ENCODE peak calls at places on chromosomes 13 and 19, in eight cellular contexts. C is HepG2, H is IMR-90, Y is A549, A is SK-N-SH, B is K562, N is GM12878, L is H1. D is an unnamed sample.

GRCh38 chr13:112844879-112845278 is 124.1 kb upstream of the MCF2L start:
- DNase-seq in A (no peak), C (no peak), Y (no peak), N (no peak), B (no peak), H (no peak), L (no peak), D (no peak)

GRCh38 chr19:47284324-47284899 is 9.7 kb downstream of the INAFM1 start:
- DNase-seq in H (peak; percentile 68), N (no peak), C (peak; percentile 53), L (no peak), B (peak; percentile 44), A (peak; percentile 56), Y (peak; percentile 50), D (no peak)

GRCh38 chr13:100620792-100621191 is 32.2 kb upstream of the GGACT start:
- DNase-seq in H (no peak), Y (no peak), L (no peak), N (no peak), C (no peak), A (no peak), B (no peak), D (no peak)

GRCh38 chr19:27971869-27972268 is 1241.1 kb downstream of the UQCRFS1 start:
- DNase-seq in Y (no peak), C (no peak), L (no peak), N (no peak), H (no peak), B (no peak), A (no peak), D (no peak)

GRCh38 chr19:46413262-46414031 is at the start of gene CCDC8:
- DNase-seq in A (no peak), H (peak; percentile 92), B (peak; percentile 94), N (no peak), L (peak; percentile 86), Y (no peak), C (no peak), D (no peak)

GRCh38 chr19:374183-374885 is 29.7 kb upstream of the MIER2 start:
- DNase-seq in A (no peak), B (peak; percentile 63), C (no peak), Y (no peak), H (no peak), L (no peak), N (no peak), D (no peak)

GRCh38 chr19:45331411-45331810 is 8.7 kb upstream of the CKM start:
- DNase-seq in N (no peak), C (peak; percentile 22), B (no peak), A (no peak), Y (no peak), H (no peak), L (no peak), D (no peak)

GRCh38 chr19:36215276-36216171 is 618 bp downstream of the ZNF146 start:
- DNase-seq in B (no peak), L (no peak), C (no peak), A (peak; percentile 36), N (no peak), Y (peak; percentile 57), H (peak; percentile 62), D (no peak)

GRCh38 chr13:74133657-74134201 is 475 bp downstream of the KLF12 start:
- DNase-seq in A (peak; percentile 85), L (peak; percentile 65), Y (peak; percentile 17), H (peak; percentile 95), B (peak; percentile 7), C (peak; percentile 35), N (peak; percentile 64), D (peak; percentile 29)

GRCh38 chr13:74132768-74133656 is 1.2 kb downstream of the KLF12 start:
- DNase-seq in B (no peak), N (no peak), Y (no peak), L (no peak), C (no peak), H (peak; percentile 50), A (peak; percentile 48), D (no peak)

GRCh38 chr13:74134777-74135305 is 637 bp upstream of the KLF12 start:
- DNase-seq in Y (peak; percentile 31), A (peak; percentile 84), H (no peak), L (no peak), B (peak; percentile 11), C (no peak), N (no peak), D (no peak)

GRCh38 chr13:74135306-74136088 is 1.3 kb upstream of the KLF12 start:
- DNase-seq in L (no peak), N (peak; percentile 19), C (no peak), A (peak; percentile 92), H (peak; percentile 75), B (peak; percentile 58), Y (peak; percentile 33), D (no peak)

GRCh38 chr13:74134226-74134776 is at the start of gene KLF12:
- DNase-seq in Y (peak; percentile 49), A (peak; percentile 90), L (peak; percentile 67), H (peak; percentile 94), B (peak; percentile 53), N (peak; percentile 69), C (peak; percentile 59), D (peak; percentile 60)
- TF ChIP-seq RAD21 in Y (no peak), A (no peak), L (no peak), H (no peak), B (no peak), N (no peak), C (no peak), D (no peak)

GRCh38 chr19:39152066-39152465 is 26.5 kb downstream of the PAK4 start:
- DNase-seq in C (no peak), H (no peak), Y (no peak), A (no peak), L (no peak), N (no peak), B (no peak), D (no peak)

GRCh38 chr19:39155741-39156140 is 30.2 kb downstream of the PAK4 start:
- DNase-seq in L (no peak), C (no peak), A (no peak), H (no peak), B (no peak), N (no peak), Y (no peak), D (no peak)

GRCh38 chr19:39154626-39155100 is 29.1 kb downstream of the PAK4 start:
- DNase-seq in H (no peak), N (no peak), B (peak; percentile 76), A (peak; percentile 75), C (no peak), L (no peak), Y (peak; percentile 55), D (peak; percentile 38)

GRCh38 chr19:39155114-39155700 is 29.6 kb downstream of the PAK4 start:
- DNase-seq in A (no peak), H (no peak), N (no peak), L (no peak), C (no peak), B (no peak), Y (no peak), D (no peak)

GRCh38 chr19:39154084-39154625 is 28.6 kb downstream of the PAK4 start:
- DNase-seq in B (no peak), Y (no peak), H (no peak), C (no peak), A (no peak), L (no peak), N (no peak), D (no peak)
- H3K4me3 ChIP-seq in B (no peak overlapping the region), Y (no peak overlapping the region), H (no peak overlapping the region), C (no peak overlapping the region), A (no peak overlapping the region), L (no peak overlapping the region), N (no peak overlapping the region), D (peak overlapping the region; percentile 33)

DNA sequence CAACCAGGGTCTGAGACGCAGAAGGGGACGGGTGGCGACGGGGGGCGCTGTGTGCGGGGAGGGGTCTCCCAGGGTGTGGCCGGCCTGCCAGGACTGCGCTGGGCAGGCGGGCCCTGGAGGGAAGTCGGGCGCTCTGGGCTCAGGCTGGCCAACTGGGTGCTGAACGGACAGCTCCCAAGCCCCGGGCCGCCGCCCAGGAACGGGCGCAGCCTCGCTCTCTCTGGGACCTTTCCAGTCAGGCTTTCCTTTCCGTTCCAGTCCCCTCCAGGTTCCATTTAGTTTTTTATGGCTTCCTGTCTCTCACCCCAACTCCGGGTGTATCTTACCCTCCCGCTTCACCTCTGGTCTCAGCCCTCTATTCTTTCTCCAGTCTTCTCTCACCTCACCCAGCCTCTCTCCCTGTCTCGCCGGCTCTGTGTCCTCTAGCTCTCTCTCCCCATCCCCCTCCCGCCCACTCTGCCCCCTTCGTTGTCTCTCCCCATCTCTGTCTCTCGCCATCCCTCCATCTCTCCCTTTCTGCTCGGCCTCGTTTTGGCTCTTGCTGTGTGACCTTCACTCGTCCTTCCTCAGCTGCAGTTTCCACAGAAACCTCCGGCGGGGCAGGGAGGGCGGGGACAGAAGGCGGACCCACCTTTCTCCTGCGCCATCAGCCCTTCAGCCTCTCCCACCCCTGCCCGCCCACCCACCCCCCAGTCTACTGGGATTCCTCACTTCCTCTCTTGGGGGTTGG is 3.3 kb upstream of the ATP1A3 start:
- DNase-seq in N (no peak), A (peak; percentile 62), Y (peak; percentile 95), H (peak; percentile 22), C (no peak), L (no peak), B (peak; percentile 80), D (no peak)
- TF ChIP-seq RAD21 in N (no peak), A (no peak), Y (no peak), H (no peak), C (no peak), L (no peak), B (no peak), D (no peak)

GRCh38 chr19:3433805-3434540 is 46.4 kb downstream of the SMIM24 start:
- DNase-seq in C (no peak), A (no peak), B (no peak), N (no peak), L (no peak), Y (no peak), H (no peak), D (no peak)

GRCh38 chr19:3431760-3432397 is 48.4 kb downstream of the SMIM24 start:
- DNase-seq in L (no peak), H (no peak), C (no peak), Y (no peak), B (no peak), N (no peak), A (no peak), D (no peak)

GRCh38 chr19:3440082-3440481 is 40.2 kb downstream of the SMIM24 start:
- DNase-seq in Y (peak; percentile 63), L (no peak), C (peak; percentile 50), H (no peak), A (peak; percentile 67), B (peak; percentile 70), N (no peak), D (no peak)

GRCh38 chr19:3433313-3433712 is 47.0 kb downstream of the SMIM24 start:
- DNase-seq in H (no peak), C (no peak), A (no peak), N (no peak), Y (no peak), L (no peak), B (no peak), D (no peak)

DNA sequence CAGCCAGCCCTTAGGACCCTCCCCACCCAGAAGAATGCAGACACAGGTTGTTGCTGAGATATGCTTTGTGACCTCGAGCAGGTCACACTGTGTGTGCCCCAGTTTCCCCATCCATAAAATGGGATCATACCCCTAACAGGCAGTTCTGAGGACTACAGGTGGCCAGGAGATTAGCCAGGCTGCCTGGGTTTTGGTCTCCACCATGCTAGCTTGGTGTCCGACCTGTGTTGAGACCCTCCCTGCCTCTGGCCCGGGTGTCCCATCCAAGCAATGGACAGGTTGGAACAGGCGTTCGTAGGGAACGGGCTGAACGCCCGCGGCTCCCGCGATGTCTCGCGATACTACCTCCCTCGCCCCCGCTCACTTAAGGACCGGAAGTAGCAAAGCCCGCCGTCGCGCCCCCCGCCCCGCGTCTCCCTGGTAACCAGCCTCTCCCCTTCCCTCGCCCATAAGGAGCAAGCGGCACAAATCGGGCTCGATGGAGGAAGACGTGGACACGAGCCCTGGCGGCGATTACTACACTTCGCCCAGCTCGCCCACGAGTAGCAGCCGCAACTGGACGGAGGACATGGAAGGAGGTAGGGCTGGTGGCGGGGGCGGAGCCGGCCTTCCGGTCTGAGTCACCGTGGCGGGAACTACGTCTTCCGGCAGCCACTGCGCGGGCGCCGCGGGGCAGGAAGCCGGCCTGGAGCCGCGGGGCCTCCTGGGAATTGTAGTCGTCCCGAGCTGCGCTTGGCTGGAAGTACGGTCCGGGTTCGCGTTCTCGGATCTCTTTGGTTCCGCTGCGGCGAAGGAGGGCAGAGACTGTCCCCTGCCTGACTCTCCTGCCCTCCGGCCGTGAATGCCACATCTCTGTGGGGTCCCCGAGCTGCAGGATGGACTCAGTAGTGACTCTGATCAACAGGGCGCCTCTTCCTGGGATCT is 45.4 kb downstream of the SMIM24 start:
- DNase-seq in C (peak; percentile 72), L (peak; percentile 83), N (peak; percentile 80), A (peak; percentile 97), B (peak; percentile 97), H (peak; percentile 93), Y (peak; percentile 89), D (peak; percentile 90)
- H3K4me3 ChIP-seq in C (peak overlapping the region; percentile 71), L (peak overlapping the region; percentile 65), N (peak overlapping the region; percentile 74), A (peak overlapping the region; percentile 58), B (peak overlapping the region; percentile 53), H (peak overlapping the region; percentile 51), Y (peak overlapping the region; percentile 30), D (peak overlapping the region; percentile 60)

D was measured in HCT116.